ENCODE peak calls at places on chromosomes 11 and 22, in eight cellular contexts. A is HCT116, R is cardiac muscle cell, U is astrocyte of the spinal cord, N is HFF-Myc, B is IMR-90, M is upper lobe of left lung, J is colonic mucosa. X is an unnamed sample.

GRCh38 chr11:60914620-60915249 is 777 bp downstream of the TMEM109 start:
- DNase-seq in A (no peak), R (peak; percentile 16), U (peak; percentile 47), N (no peak), B (peak; percentile 34), M (no peak), J (peak; percentile 52), X (no peak)

GRCh38 chr11:76443254-76443935 is 1.4 kb upstream of the EMSY start:
- DNase-seq in A (no peak), R (peak; percentile 28), U (peak; percentile 13), N (no peak), B (no peak), M (no peak), J (no peak), X (no peak)

GRCh38 chr22:24002849-24003248 is 2.4 kb downstream of the GSTT4 start:
- DNase-seq in A (no peak), R (no peak), U (no peak), N (no peak), B (no peak), M (no peak), J (no peak), X (no peak)

GRCh38 chr11:124123587-124123986 is 8.3 kb downstream of the VWA5A start:
- DNase-seq in A (no peak), R (no peak), U (no peak), N (no peak), B (no peak), M (no peak), J (no peak), X (no peak)

GRCh38 chr11:130403967-130404366 is 24.4 kb downstream of the ADAMTS8 start:
- DNase-seq in A (no peak), R (no peak), U (no peak), N (no peak), B (no peak), M (no peak), J (no peak), X (no peak)

GRCh38 chr11:106463154-106463553 is 385.7 kb downstream of the AASDHPPT start:
- DNase-seq in A (no peak), R (peak; percentile 25), U (no peak), N (no peak), B (no peak), M (no peak), J (no peak), X (no peak)

GRCh38 chr11:67662806-67663514 is 11.5 kb downstream of the ALDH3B2 start:
- DNase-seq in A (no peak), R (no peak), U (no peak), N (no peak), B (no peak), M (peak; percentile 70), J (no peak), X (no peak)

GRCh38 chr11:134393638-134394037 is 18.4 kb downstream of the B3GAT1 start:
- DNase-seq in A (peak; percentile 2), R (no peak), U (no peak), N (no peak), B (no peak), M (no peak), J (peak; percentile 20), X (no peak)

GRCh38 chr22:44834065-44834464 is 81.7 kb downstream of the ARHGAP8 start:
- DNase-seq in A (no peak), R (no peak), U (no peak), N (no peak), B (no peak), M (no peak), J (no peak), X (no peak)

GRCh38 chr11:43735931-43736330 is 55.4 kb downstream of the HSD17B12 start:
- DNase-seq in A (no peak), R (peak; percentile 41), U (peak; percentile 64), N (peak; percentile 14), B (peak; percentile 71), M (no peak), J (no peak), X (no peak)

GRCh38 chr22:49392841-49393510 is 434.7 kb downstream of the BRD1 start:
- DNase-seq in A (no peak), R (no peak), U (no peak), N (no peak), B (no peak), M (no peak), J (no peak), X (no peak)

GRCh38 chr11:95379460-95379859 is 148.5 kb upstream of the SESN3 start:
- DNase-seq in A (no peak), R (no peak), U (no peak), N (no peak), B (no peak), M (no peak), J (no peak), X (no peak)

GRCh38 chr22:30752771-30753170 is 58.1 kb downstream of the OSBP2 start:
- DNase-seq in A (no peak), R (no peak), U (no peak), N (no peak), B (no peak), M (no peak), J (no peak), X (no peak)

GRCh38 chr11:94196363-94196762 is 67.7 kb downstream of the PANX1 start:
- DNase-seq in A (no peak), R (no peak), U (peak; percentile 35), N (no peak), B (peak; percentile 69), M (no peak), J (no peak), X (no peak)

GRCh38 chr11:331332-332060 is 10.8 kb upstream of the IFITM3 start:
- DNase-seq in A (no peak), R (no peak), U (no peak), N (no peak), B (no peak), M (no peak), J (no peak), X (no peak)

GRCh38 chr11:330694-331314 is 10.1 kb upstream of the IFITM3 start:
- DNase-seq in A (no peak), R (no peak), U (no peak), N (no peak), B (no peak), M (peak; percentile 79), J (peak; percentile 22), X (no peak)

GRCh38 chr11:328012-328411 is 7.4 kb upstream of the IFITM3 start:
- DNase-seq in A (no peak), R (no peak), U (no peak), N (no peak), B (no peak), M (no peak), J (no peak), X (no peak)

GRCh38 chr11:329886-330253 is 9.2 kb upstream of the IFITM3 start:
- DNase-seq in A (no peak), R (no peak), U (no peak), N (no peak), B (no peak), M (no peak), J (no peak), X (no peak)

DNA sequence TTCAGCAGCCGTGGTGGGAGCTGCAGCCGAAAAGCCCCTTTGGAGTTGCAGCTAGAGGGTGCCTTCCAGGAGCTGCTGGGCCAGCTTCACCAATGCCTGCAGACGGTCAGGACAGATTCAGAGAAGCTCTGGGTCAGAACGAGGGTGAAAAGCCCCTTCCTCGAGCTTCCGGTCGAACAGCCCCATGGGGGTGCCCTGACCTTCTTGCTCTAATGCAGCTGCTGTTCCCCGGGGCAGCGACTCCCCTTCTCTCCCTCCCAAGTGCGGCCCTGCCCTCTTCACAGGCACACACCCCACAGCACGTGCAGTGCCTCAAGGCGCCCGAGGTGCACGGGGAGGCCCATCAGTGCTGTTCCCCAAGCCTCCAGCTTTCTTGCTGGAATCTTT is 9.6 kb upstream of the IFITM3 start:
- DNase-seq in A (no peak), R (no peak), U (no peak), N (no peak), B (no peak), M (peak; percentile 56), J (no peak), X (no peak)
- TF ChIP-seq CTCF in A (no peak), R (no peak), U (no peak), N (no peak), B (no peak), M (no peak), J (no peak), X (no peak)

GRCh38 chr11:120715239-120715638 is 203.7 kb downstream of the GRIK4 start:
- DNase-seq in A (no peak), R (peak; percentile 21), U (no peak), N (no peak), B (no peak), M (no peak), J (no peak), X (no peak)
- TF ChIP-seq CTCF in A (peak; percentile 22), R (peak; percentile 56), U (peak; percentile 51), N (peak; percentile 66), B (peak; percentile 39), M (peak; percentile 24), J (no peak), X (peak; percentile 72)

DNA sequence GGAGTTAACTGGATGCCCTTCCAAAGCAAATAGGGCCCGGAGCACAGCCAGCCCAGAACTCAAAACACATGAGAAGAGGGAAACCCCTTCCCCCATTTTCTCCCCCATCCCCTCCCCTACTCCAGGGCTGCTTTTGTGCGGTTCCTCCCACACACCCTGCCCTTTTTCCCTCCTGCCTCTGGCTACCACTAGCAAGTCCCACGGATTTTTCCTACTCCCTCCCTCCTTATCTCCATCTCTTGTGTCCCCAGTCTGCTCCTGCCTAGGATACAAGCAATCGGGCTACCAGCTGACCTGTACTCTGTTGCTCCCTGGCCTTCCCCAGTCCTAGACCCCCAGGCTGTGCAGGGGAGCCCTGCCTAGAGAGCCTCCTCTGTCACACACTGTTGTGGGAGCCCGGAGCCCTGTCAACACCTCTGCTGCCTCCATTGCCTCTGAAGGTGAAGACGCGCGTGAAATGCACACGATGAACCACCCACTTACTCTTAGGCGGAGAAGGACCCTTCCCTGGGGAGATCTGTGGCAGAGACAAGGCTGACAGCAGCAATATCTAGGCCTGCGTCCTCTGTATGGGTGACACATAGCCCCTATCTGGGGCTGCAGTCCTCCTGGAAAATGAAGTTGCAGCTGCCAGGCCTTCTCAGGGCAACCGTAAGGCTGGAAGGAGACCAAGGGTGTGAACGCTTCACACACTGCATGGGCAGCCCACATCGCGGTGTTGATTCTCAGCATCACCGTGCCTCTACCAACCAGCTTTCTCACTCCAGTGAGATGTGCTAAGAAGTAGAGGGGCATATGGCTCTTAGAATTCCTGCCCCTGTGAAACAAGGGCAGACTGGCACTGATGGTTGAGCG is 282.7 kb downstream of the MN1 start:
- DNase-seq in A (no peak), R (peak; percentile 45), U (no peak), N (no peak), B (peak; percentile 16), M (no peak), J (no peak), X (no peak)
- TF ChIP-seq CTCF in A (no peak), R (no peak), U (no peak), N (no peak), B (no peak), M (no peak), J (no peak), X (no peak)

DNA sequence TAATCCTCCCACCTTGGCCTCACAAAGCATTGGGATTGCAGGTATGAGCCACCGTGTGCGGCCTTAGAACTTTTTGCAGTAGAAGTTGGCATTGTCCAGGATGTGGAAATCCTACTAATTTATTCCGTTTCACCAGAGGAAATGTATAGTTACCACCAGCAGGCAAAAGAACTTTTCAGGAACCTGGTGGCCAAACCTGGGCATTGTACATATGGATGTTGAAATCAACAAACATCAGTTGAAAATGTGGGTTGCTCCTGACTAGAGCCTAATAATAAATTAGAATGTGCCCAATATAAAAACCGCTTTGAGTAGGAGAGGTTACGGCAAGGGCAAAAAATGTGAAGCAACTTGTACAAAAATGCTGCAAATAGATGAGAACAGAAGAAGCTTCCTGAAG is 40.7 kb upstream of the XBP1 start:
- DNase-seq in A (no peak), R (no peak), U (no peak), N (no peak), B (no peak), M (no peak), J (no peak), X (no peak)
- TF ChIP-seq CTCF in A (no peak), R (no peak), U (no peak), N (no peak), B (no peak), M (no peak), J (no peak), X (peak; percentile 13)

X was measured in brain microvascular endothelial cell.